ENCODE peak calls at places on chromosomes 4 and X, in six cellular contexts. Q is left ventricle myocardium inferior; J is cardiac muscle cell; U is tibial nerve; X is CD4-positive, alpha-beta T cell; S is endothelial cell of umbilical vein. E is an unnamed sample.

GRCh38 chr4:45939056-45939455 is 184.8 kb downstream of the GABRG1 start:
- DNase-seq in U (no peak), J (no peak), X (no peak), S (no peak), Q (no peak), E (no peak)

GRCh38 chr4:84035568-84035967 is 463.5 kb downstream of the NKX6-1 start:
- DNase-seq in S (no peak), X (no peak), Q (no peak), J (no peak), U (no peak), E (no peak)

GRCh38 chr4:163332526-163333405 is at the start of gene NPY1R:
- DNase-seq in S (peak; percentile 80), X (peak; percentile 2), Q (peak; percentile 48), J (peak; percentile 87), U (peak; percentile 73), E (peak; percentile 46)

GRCh38 chr4:64465263-64465662 is 56.0 kb upstream of the TECRL start:
- DNase-seq in J (no peak), S (peak; percentile 1), X (no peak), U (no peak), Q (no peak), E (no peak)

GRCh38 chr4:185932491-185932890 is 120.5 kb upstream of the SORBS2 start:
- DNase-seq in J (no peak), X (no peak), U (no peak), S (no peak), Q (no peak), E (no peak)

GRCh38 chrX:133415276-133416105 is at the start of gene GPC4:
- DNase-seq in X (no peak), U (peak; percentile 10), S (no peak), J (peak; percentile 89), Q (peak; percentile 65), E (no peak)

GRCh38 chr4:73912191-73912590 is 43.0 kb downstream of the CXCL1 start:
- DNase-seq in J (no peak), Q (no peak), S (no peak), U (no peak), X (no peak), E (no peak)

GRCh38 chr4:23068287-23068686 is 375.6 kb downstream of the GBA3 start:
- DNase-seq in S (no peak), J (no peak), Q (no peak), X (no peak), U (no peak), E (no peak)

GRCh38 chr4:89312066-89312465 is 4.5 kb upstream of the GPRIN3 start:
- DNase-seq in S (no peak), Q (no peak), X (no peak), J (no peak), U (no peak), E (no peak)

GRCh38 chrX:22748093-22748999 is 251.4 kb upstream of the DDX53 start:
- DNase-seq in S (peak; percentile 46), Q (no peak), X (peak; percentile 0), J (peak; percentile 95), U (peak; percentile 6), E (peak; percentile 47)

GRCh38 chrX:53223955-53224859 is 800 bp downstream of the KDM5C start:
- DNase-seq in J (peak; percentile 33), U (no peak), Q (no peak), S (peak; percentile 47), X (no peak), E (peak; percentile 44)

GRCh38 chrX:93660575-93660974 is 12.8 kb downstream of the NAP1L3 start:
- DNase-seq in S (no peak), U (no peak), J (no peak), X (no peak), Q (no peak), E (no peak)

GRCh38 chr4:117900832-117901231 is 133.5 kb upstream of the NDST3 start:
- DNase-seq in X (no peak), S (no peak), Q (no peak), J (peak; percentile 2), U (no peak), E (no peak)

GRCh38 chrX:87572911-87573310 is 55.3 kb downstream of the KLHL4 start:
- DNase-seq in X (no peak), Q (no peak), J (no peak), S (no peak), U (no peak), E (no peak)

GRCh38 chrX:7146703-7147430 is 645 bp upstream of the STS start:
- DNase-seq in U (peak; percentile 5), Q (no peak), J (no peak), S (no peak), X (no peak), E (no peak)

GRCh38 chr4:166501941-166502382 is 628.9 kb downstream of the TLL1 start:
- DNase-seq in U (no peak), X (no peak), J (peak; percentile 62), Q (no peak), S (no peak), E (peak; percentile 67)

GRCh38 chrX:124033821-124034220 is 72.3 kb downstream of the STAG2 start:
- DNase-seq in J (no peak), Q (no peak), S (no peak), X (no peak), U (no peak), E (no peak)

GRCh38 chr4:61831987-61832386 is 631.9 kb downstream of the ADGRL3 start:
- DNase-seq in S (no peak), J (no peak), X (no peak), U (no peak), Q (no peak), E (no peak)

GRCh38 chr4:110860125-110860524 is 237.2 kb upstream of the PITX2 start:
- DNase-seq in X (no peak), U (no peak), S (no peak), Q (no peak), J (no peak), E (no peak)
- H3K27me3 ChIP-seq in X (no peaks in the 10 kb centered on the region), U (no peaks in the 10 kb centered on the region), S (no peaks in the 10 kb centered on the region), Q (no peaks in the 10 kb centered on the region), J (no peaks in the 10 kb centered on the region), E (no peaks in the 10 kb centered on the region)

GRCh38 chrX:622104-622503 is 8.5 kb upstream of the SHOX start:
- DNase-seq in X (no peak), U (no peak), J (no peak), S (no peak), Q (no peak), E (no peak)
- H3K27me3 ChIP-seq in X (peaks cover 27% of the 10 kb centered on the region), U (no peaks in the 10 kb centered on the region), J (peaks cover 94% of the 10 kb centered on the region), S (peaks cover 8% of the 10 kb centered on the region), Q (peaks cover 88% of the 10 kb centered on the region), E (peaks cover 95% of the 10 kb centered on the region)

DNA sequence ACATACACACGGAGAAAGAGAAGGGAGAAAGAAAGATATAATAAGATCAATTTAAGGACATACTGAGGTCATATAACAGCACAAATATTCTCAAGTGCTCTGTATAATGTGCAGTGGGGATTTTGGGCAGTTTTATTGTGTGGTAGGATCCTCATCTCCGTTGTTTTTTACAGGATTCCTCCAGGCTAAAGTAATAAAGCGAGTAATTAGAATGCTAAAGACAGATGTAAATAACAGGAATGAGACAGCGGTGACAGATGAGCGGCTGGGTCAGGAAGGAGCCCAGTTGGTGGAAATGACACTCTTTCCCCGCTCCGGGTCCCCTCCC is 15.9 kb downstream of the POU4F2 start:
- DNase-seq in U (no peak), Q (no peak), X (no peak), S (peak; percentile 24), J (no peak), E (no peak)
- H3K27me3 ChIP-seq in U (no peaks in the 10 kb centered on the region), Q (peaks cover 96% of the 10 kb centered on the region), X (peaks cover 78% of the 10 kb centered on the region), S (peaks cover 67% of the 10 kb centered on the region), J (peaks cover 61% of the 10 kb centered on the region), E (peaks cover 53% of the 10 kb centered on the region)

DNA sequence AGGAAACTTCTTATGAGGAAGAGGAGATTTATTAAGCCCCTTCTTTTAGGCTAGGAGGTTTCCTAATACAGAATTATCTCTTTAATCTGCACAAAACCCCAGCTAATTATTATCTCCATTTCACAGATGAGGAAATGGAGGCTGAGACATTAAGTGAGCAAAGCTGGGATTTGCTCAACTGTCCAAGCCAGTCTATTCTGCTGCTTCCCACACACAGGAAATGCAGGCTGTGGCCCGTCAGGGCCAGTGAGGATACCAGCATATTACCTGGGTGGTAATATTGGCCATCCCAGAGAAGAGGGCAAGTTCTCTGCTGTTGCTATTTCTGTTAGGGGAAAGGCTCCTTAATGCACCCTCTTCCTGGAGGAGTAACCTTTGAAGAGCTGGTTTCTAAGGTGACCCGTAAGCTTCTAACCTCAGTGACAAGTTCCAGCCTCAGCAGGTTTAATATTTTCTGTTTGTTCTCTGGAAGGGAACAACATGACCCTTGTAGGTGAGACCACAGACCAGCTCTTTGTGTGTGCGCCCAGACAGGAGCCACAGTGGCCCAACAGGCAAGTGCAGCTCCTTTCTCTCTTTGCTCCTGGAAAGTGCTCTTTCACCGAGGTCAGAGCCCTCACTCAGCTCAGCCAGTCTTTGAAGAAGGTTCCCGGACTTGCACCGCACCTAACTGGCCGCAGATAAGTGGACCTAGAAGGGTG is 35.6 kb downstream of the TBC1D9 start:
- DNase-seq in J (no peak), X (no peak), Q (no peak), U (no peak), S (no peak), E (no peak)
- H3K27me3 ChIP-seq in J (no peaks in the 10 kb centered on the region), X (no peaks in the 10 kb centered on the region), Q (no peaks in the 10 kb centered on the region), U (no peaks in the 10 kb centered on the region), S (no peaks in the 10 kb centered on the region), E (no peaks in the 10 kb centered on the region)

GRCh38 chr4:7412586-7412975 is 22.1 kb downstream of the PSAPL1 start:
- DNase-seq in Q (peak; percentile 2), U (no peak), X (no peak), S (no peak), J (no peak), E (peak; percentile 16)

GRCh38 chr4:7415927-7416686 is 18.6 kb downstream of the PSAPL1 start:
- DNase-seq in X (no peak), U (no peak), S (no peak), Q (peak; percentile 2), J (no peak), E (no peak)

GRCh38 chr4:7414736-7415510 is 19.8 kb downstream of the PSAPL1 start:
- DNase-seq in Q (no peak), J (no peak), U (no peak), X (no peak), S (no peak), E (peak; percentile 43)

GRCh38 chr4:7411896-7412585 is 22.7 kb downstream of the PSAPL1 start:
- DNase-seq in J (no peak), X (no peak), Q (peak; percentile 6), S (no peak), U (no peak), E (no peak)

DNA sequence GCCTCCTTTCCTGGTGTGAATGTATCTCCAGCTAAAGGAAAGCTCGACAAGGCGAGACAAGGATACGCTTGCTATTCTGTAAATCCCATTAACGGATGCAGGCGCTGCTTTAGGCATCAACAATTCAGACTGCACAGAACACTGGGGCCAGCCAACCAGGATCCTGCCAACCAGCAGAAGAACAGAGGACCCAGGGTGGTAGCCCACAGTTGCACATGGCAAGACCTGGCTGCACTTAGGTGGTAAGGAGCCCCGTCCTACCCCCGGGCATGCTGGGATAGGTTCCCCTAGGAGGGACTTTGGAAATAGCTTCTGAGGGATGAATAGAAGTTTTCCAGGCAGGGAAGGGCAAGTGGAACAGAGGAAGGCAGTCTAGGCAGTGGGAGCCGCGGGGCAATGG is 20.7 kb downstream of the PSAPL1 start:
- DNase-seq in Q (peak; percentile 5), U (no peak), J (no peak), X (no peak), S (no peak), E (peak; percentile 37)
- H3K27me3 ChIP-seq in Q (peaks cover 27% of the 10 kb centered on the region), U (no peaks in the 10 kb centered on the region), J (no peaks in the 10 kb centered on the region), X (peaks cover 9% of the 10 kb centered on the region), S (no peaks in the 10 kb centered on the region), E (peaks cover 57% of the 10 kb centered on the region)